ENCODE peak calls at places on chromosomes 6 and 20, in five cellular contexts. K is HepG2, H is ovary, E is heart right ventricle, R is left ventricle myocardium inferior. D is an unnamed sample.

GRCh38 chr20:634526-634925 is 18.5 kb downstream of the SRXN1 start:
- DNase-seq in R (no peak), E (no peak), H (no peak), K (no peak), D (no peak)

GRCh38 chr6:170087946-170088348 is 202.9 kb downstream of the DLL1 start:
- DNase-seq in R (peak), K (no peak), E (no peak), H (no peak), D (peak)

GRCh38 chr20:62296724-62297448 is 5.9 kb upstream of the ADRM1 start:
- DNase-seq in E (no peak), H (no peak), R (no peak), K (no peak), D (no peak)

GRCh38 chr6:337782-338464 is 45.6 kb downstream of the DUSP22 start:
- DNase-seq in E (no peak), K (no peak), H (no peak), R (no peak), D (no peak)

GRCh38 chr6:72622094-72622540 is 253 bp downstream of the KCNQ5 start:
- DNase-seq in E (no peak), K (no peak), H (no peak), R (no peak), D (peak)

GRCh38 chr20:418858-419365 is 10.8 kb downstream of the RBCK1 start:
- DNase-seq in E (no peak), K (no peak), R (no peak), H (no peak), D (no peak)

GRCh38 chr6:46541556-46541955 is 50.3 kb upstream of the RCAN2 start:
- DNase-seq in K (no peak), H (no peak), E (no peak), R (no peak), D (no peak)

GRCh38 chr6:37731888-37732287 is 34.2 kb upstream of the MDGA1 start:
- DNase-seq in K (no peak), H (no peak), E (no peak), R (no peak), D (no peak)

GRCh38 chr6:101682937-101683336 is 289.4 kb downstream of the GRIK2 start:
- DNase-seq in R (no peak), K (no peak), E (no peak), H (no peak), D (no peak)

GRCh38 chr6:1297746-1298145 is 14.2 kb upstream of the FOXQ1 start:
- DNase-seq in K (no peak), E (no peak), H (no peak), R (no peak), D (no peak)

GRCh38 chr20:11170025-11170424 is 496.2 kb upstream of the JAG1 start:
- DNase-seq in H (no peak), K (no peak), E (no peak), R (no peak), D (no peak)

GRCh38 chr20:1150218-1150617 is 31.8 kb downstream of the PSMF1 start:
- DNase-seq in K (peak), R (no peak), E (no peak), H (no peak), D (no peak)

DNA sequence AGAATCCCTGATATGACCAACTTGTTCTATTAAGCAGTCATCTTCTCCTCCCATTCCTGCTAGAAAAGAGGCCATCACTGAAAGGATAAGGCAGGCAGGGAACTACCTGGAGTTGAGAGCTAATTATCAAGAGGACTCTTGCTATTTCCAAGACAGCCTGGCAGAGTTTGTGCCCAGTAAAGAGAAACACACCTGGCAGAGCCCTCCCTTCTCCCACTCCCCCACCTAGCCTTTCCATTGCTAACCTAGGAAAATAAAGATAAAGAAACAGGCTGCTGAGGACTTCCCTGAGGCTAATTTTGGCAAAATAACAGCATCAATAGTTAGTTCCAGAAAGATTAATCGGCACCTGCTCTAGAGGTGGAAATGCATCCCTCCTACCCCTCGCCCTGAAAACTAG is 20.4 kb upstream of the RAB22A start:
- DNase-seq in H (no peak), K (no peak), E (no peak), R (no peak), D (no peak)
- H3K27ac ChIP-seq in H (no peak), K (no peak), E (no peak), R (no peak), D (no peak)

GRCh38 chr20:37346232-37346525 is 239 bp downstream of the SRC start:
- DNase-seq in E (no peak), K (no peak), H (no peak), R (no peak), D (no peak)
- H3K4me3 ChIP-seq in E (peak), K (peak), H (peak), R (peak), D (peak)

DNA sequence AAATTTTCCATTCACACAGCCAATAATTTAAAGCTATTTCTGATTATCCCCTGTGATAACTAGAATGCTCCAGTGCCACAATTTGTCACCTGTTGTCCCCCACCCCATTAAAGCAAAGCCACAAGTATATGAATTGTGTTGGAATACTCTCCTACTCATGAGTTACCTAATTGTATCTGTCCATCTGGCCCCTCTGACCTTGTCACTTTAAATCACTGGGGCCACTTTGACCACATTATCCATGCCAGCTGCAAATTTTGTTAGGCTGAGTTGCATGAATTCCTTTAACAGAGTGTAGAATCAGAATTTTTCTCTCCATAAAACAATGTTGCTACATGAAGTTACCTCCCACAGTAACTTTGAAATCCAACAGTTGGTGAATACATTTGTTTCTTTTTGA is 204.6 kb downstream of the MEI4 start:
- DNase-seq in K (no peak), R (no peak), H (no peak), E (no peak), D (no peak)
- H3K27ac ChIP-seq in K (no peak), R (no peak), H (no peak), E (no peak), D (no peak)

DNA sequence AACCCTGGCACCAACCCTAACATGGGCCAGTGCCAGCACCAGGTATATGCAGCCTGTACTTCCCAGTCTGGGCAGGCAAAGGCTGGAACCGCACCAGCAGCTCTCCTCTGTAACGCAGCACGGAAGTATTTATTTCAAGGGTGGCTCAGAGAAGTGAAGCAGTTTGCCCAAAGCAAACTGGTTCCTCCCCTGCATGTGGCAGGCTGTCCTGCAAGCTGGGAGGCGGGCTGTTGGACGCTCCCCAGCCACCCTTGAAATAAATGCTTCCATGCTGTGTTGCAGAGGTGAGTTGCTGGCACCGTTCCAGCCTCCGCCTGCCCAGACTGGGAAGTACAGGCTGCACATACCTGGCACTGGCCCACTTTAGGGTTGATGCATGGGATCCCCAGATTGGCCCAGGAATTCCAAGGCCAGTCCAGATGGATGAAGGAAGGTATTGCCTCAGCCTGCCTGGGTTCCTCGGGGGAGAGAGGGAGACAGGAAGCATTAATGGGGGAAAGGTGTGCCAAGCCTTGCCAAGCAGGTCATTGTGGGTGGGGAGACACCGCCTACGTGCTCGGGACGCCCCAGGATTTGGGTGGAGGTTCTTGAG is 49.8 kb downstream of the PPARD start:
- DNase-seq in E (no peak), R (peak), K (peak), H (peak), D (no peak)
- H3K4me3 ChIP-seq in E (no peak), R (no peak), K (no peak), H (no peak), D (no peak)

GRCh38 chr6:30914076-30914853 is at the start of gene VARS2:
- DNase-seq in R (peak), E (peak), H (peak), K (peak), D (peak)

GRCh38 chr6:30915591-30915946 is 1.5 kb downstream of the VARS2 start:
- DNase-seq in E (peak), R (no peak), H (no peak), K (peak), D (no peak)

GRCh38 chr6:30912746-30913520 is 1.1 kb upstream of the VARS2 start:
- DNase-seq in H (no peak), E (no peak), R (no peak), K (no peak), D (no peak)

GRCh38 chr6:30914854-30915590 is 984 bp downstream of the VARS2 start:
- DNase-seq in K (no peak), R (no peak), H (peak), E (peak), D (no peak)

DNA sequence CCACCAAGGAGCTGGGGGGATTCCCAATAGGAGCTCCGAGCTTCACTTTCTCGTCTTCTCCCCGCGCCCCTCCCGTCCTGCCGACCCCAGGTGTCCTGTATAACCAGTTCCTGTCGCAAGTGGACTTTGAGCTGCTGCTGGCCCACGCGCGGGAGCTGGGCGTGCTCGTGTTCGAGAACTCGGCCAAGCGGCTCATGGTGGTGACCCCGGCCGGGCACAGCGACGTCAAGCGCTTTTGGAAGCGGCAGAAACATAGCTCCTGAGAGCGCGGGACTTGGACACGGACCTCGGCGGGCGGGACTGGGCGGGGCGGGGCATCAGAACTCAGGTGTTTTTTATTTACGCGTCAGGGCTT is 340 bp upstream of the VARS2 start:
- DNase-seq in K (no peak), R (no peak), H (no peak), E (no peak), D (no peak)
- H3K27ac ChIP-seq in K (peak), R (peak), H (peak), E (peak), D (peak)

GRCh38 chr20:44597930-44598329 is 15.6 kb downstream of the PKIG start:
- DNase-seq in R (no peak), E (no peak), K (no peak), H (no peak), D (no peak)
- H3K4me3 ChIP-seq in R (peak), E (no peak), K (no peak), H (no peak), D (peak)

GRCh38 chr20:51862796-51863195 is 60.5 kb upstream of the SALL4 start:
- DNase-seq in K (no peak), E (no peak), H (no peak), R (no peak), D (no peak)

GRCh38 chr20:51864967-51865366 is 62.6 kb upstream of the SALL4 start:
- DNase-seq in H (no peak), E (no peak), R (no peak), K (no peak), D (no peak)

GRCh38 chr20:51860015-51860882 is 57.9 kb upstream of the SALL4 start:
- DNase-seq in E (no peak), K (no peak), H (no peak), R (no peak), D (no peak)

GRCh38 chr20:51861726-51862466 is 59.6 kb upstream of the SALL4 start:
- DNase-seq in H (no peak), E (no peak), R (no peak), K (no peak), D (no peak)
- H3K27ac ChIP-seq in H (no peak), E (no peak), R (no peak), K (no peak), D (no peak)

GRCh38 chr20:4299773-4300172 is 284.4 kb upstream of the RNF24 start:
- DNase-seq in R (no peak), H (no peak), K (no peak), E (no peak), D (no peak)
- H3K4me3 ChIP-seq in R (no peak), H (no peak), K (no peak), E (no peak), D (no peak)

DNA sequence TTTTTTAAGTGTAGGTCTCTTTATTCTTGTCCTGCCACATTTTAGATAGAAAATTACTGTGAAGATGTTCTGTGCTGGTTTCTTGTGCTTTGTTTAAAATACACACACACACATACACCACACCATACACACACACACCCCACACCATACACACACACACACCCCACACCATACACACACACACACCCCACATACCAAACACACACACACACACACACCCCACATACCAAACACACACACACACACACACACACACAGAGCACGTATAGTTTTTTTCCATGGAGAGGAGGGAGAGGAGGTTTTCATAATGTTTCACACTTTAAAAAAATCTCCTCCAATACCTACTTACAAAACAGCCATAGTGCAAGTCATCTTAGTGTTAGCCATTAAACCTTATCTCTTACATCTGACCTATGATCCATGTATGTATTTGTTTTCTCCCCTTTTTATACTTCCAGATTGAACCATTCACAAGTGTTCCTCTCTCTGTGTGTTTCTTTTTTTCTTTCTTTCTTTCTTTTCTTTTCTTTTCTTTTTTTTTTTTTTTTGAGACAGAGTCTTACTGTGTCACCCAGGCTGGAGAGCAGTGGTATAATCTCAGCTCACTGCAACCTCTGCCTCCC is 19.7 kb upstream of the CITED2 start:
- DNase-seq in R (no peak), E (no peak), H (no peak), K (no peak), D (no peak)
- H3K27ac ChIP-seq in R (no peak), E (no peak), H (no peak), K (no peak), D (no peak)